ENCODE peak calls at places on chromosomes 5 and 9, in six cellular contexts. One of them, this sample, is unnamed.

GRCh38 chr9:119092125-119092524 is 277.1 kb downstream of the BRINP1 start:
- DNase-seq in ovary: no peak
- DNase-seq in left ventricle myocardium inferior: no peak
- DNase-seq in IMR-90: no peak
- DNase-seq in astrocyte: no peak
- DNase-seq in lung: no peak
- DNase-seq in this sample: no peak

GRCh38 chr5:1268666-1269065 is 26.2 kb downstream of the TERT start:
- DNase-seq in ovary: no peak
- DNase-seq in left ventricle myocardium inferior: no peak
- DNase-seq in IMR-90: no peak
- DNase-seq in astrocyte: no peak
- DNase-seq in lung: no peak
- DNase-seq in this sample: no peak

GRCh38 chr5:39264528-39264927 is 45.2 kb upstream of the FYB1 start:
- DNase-seq in ovary: no peak
- DNase-seq in left ventricle myocardium inferior: no peak
- DNase-seq in IMR-90: no peak
- DNase-seq in astrocyte: no peak
- DNase-seq in lung: no peak
- DNase-seq in this sample: no peak

GRCh38 chr9:89793551-89793950 is 188.7 kb downstream of the GADD45G start:
- DNase-seq in ovary: no peak
- DNase-seq in left ventricle myocardium inferior: no peak
- DNase-seq in IMR-90: no peak
- DNase-seq in astrocyte: no peak
- DNase-seq in lung: no peak
- DNase-seq in this sample: no peak

GRCh38 chr9:75933982-75934381 is 43.5 kb downstream of the PCSK5 start:
- DNase-seq in ovary: no peak
- DNase-seq in left ventricle myocardium inferior: no peak
- DNase-seq in IMR-90: no peak
- DNase-seq in astrocyte: no peak
- DNase-seq in lung: no peak
- DNase-seq in this sample: no peak

GRCh38 chr9:22097712-22098111 is 88.6 kb upstream of the CDKN2B start:
- DNase-seq in ovary: no peak
- DNase-seq in left ventricle myocardium inferior: no peak
- DNase-seq in IMR-90: peak; percentile 88
- DNase-seq in astrocyte: peak; percentile 94
- DNase-seq in lung: no peak
- DNase-seq in this sample: no peak

GRCh38 chr5:129820-130219 is 37.9 kb downstream of the PLEKHG4B start:
- DNase-seq in ovary: no peak
- DNase-seq in left ventricle myocardium inferior: no peak
- DNase-seq in IMR-90: peak; percentile 85
- DNase-seq in astrocyte: peak; percentile 93
- DNase-seq in lung: no peak
- DNase-seq in this sample: no peak

GRCh38 chr9:125241000-125241862 is at the start of gene HSPA5:
- DNase-seq in ovary: peak; percentile 100
- DNase-seq in left ventricle myocardium inferior: peak; percentile 100
- DNase-seq in IMR-90: peak; percentile 100
- DNase-seq in astrocyte: peak; percentile 99
- DNase-seq in lung: peak; percentile 100
- DNase-seq in this sample: peak; percentile 98

GRCh38 chr9:98572796-98573195 is 135.9 kb downstream of the GABBR2 start:
- DNase-seq in ovary: no peak
- DNase-seq in left ventricle myocardium inferior: no peak
- DNase-seq in IMR-90: no peak
- DNase-seq in astrocyte: no peak
- DNase-seq in lung: no peak
- DNase-seq in this sample: no peak

GRCh38 chr9:131393622-131394463 is at the start of gene PRRC2B:
- DNase-seq in ovary: peak; percentile 89
- DNase-seq in left ventricle myocardium inferior: peak; percentile 90
- DNase-seq in IMR-90: peak; percentile 62
- DNase-seq in astrocyte: no peak
- DNase-seq in lung: peak; percentile 85
- DNase-seq in this sample: peak; percentile 79

GRCh38 chr5:62093981-62094380 is 212.0 kb upstream of the KIF2A start:
- DNase-seq in ovary: no peak
- DNase-seq in left ventricle myocardium inferior: no peak
- DNase-seq in IMR-90: peak; percentile 7
- DNase-seq in astrocyte: peak; percentile 60
- DNase-seq in lung: peak; percentile 47
- DNase-seq in this sample: no peak

GRCh38 chr9:78973906-78974305 is 597.9 kb upstream of the TLE4 start:
- DNase-seq in ovary: no peak
- DNase-seq in left ventricle myocardium inferior: no peak
- DNase-seq in IMR-90: peak; percentile 79
- DNase-seq in astrocyte: peak; percentile 53
- DNase-seq in lung: no peak
- DNase-seq in this sample: no peak

GRCh38 chr5:34728236-34728635 is 72.1 kb downstream of the RAI14 start:
- DNase-seq in ovary: no peak
- DNase-seq in left ventricle myocardium inferior: no peak
- DNase-seq in IMR-90: no peak
- DNase-seq in astrocyte: no peak
- DNase-seq in lung: no peak
- DNase-seq in this sample: no peak

GRCh38 chr5:115986358-115986757 is 24.1 kb downstream of the LVRN start:
- DNase-seq in ovary: no peak
- DNase-seq in left ventricle myocardium inferior: no peak
- DNase-seq in IMR-90: peak; percentile 80
- DNase-seq in astrocyte: peak; percentile 83
- DNase-seq in lung: no peak
- DNase-seq in this sample: no peak

GRCh38 chr9:99269429-99269828 is 47.3 kb downstream of the SEC61B start:
- DNase-seq in ovary: no peak
- DNase-seq in left ventricle myocardium inferior: no peak
- DNase-seq in IMR-90: peak; percentile 85
- DNase-seq in astrocyte: peak; percentile 87
- DNase-seq in lung: no peak
- DNase-seq in this sample: no peak

GRCh38 chr5:28548856-28549255 is 1510.5 kb upstream of the CDH9 start:
- DNase-seq in ovary: no peak
- DNase-seq in left ventricle myocardium inferior: no peak
- DNase-seq in IMR-90: no peak
- DNase-seq in astrocyte: peak; percentile 14
- DNase-seq in lung: no peak
- DNase-seq in this sample: no peak

GRCh38 chr5:149872351-149873040 is 72.1 kb downstream of the PDE6A start:
- DNase-seq in ovary: no peak
- DNase-seq in left ventricle myocardium inferior: no peak
- DNase-seq in IMR-90: no peak
- DNase-seq in astrocyte: no peak
- DNase-seq in lung: no peak
- DNase-seq in this sample: no peak

GRCh38 chr9:108755979-108756378 is 99.8 kb downstream of the ACTL7B start:
- DNase-seq in ovary: no peak
- DNase-seq in left ventricle myocardium inferior: no peak
- DNase-seq in IMR-90: no peak
- DNase-seq in astrocyte: no peak
- DNase-seq in lung: no peak
- DNase-seq in this sample: no peak

GRCh38 chr5:137629646-137630045 is 106.2 kb downstream of the KLHL3 start:
- DNase-seq in ovary: no peak
- DNase-seq in left ventricle myocardium inferior: no peak
- DNase-seq in IMR-90: peak; percentile 63
- DNase-seq in astrocyte: peak; percentile 30
- DNase-seq in lung: peak; percentile 30
- DNase-seq in this sample: no peak

GRCh38 chr5:116574682-116575634 is at the start of gene SEMA6A:
- DNase-seq in ovary: peak; percentile 92
- DNase-seq in left ventricle myocardium inferior: peak; percentile 92
- DNase-seq in IMR-90: peak; percentile 75
- DNase-seq in astrocyte: peak; percentile 81
- DNase-seq in lung: peak; percentile 86
- DNase-seq in this sample: no peak

GRCh38 chr5:168765220-168766037 is 186.3 kb upstream of the PANK3 start:
- DNase-seq in ovary: no peak
- DNase-seq in left ventricle myocardium inferior: no peak
- DNase-seq in IMR-90: no peak
- DNase-seq in astrocyte: peak; percentile 16
- DNase-seq in lung: no peak
- DNase-seq in this sample: no peak

GRCh38 chr5:115875447-115875846 is 33.7 kb downstream of the AP3S1 start:
- DNase-seq in ovary: no peak
- DNase-seq in left ventricle myocardium inferior: no peak
- DNase-seq in IMR-90: no peak
- DNase-seq in astrocyte: no peak
- DNase-seq in lung: no peak
- DNase-seq in this sample: no peak

GRCh38 chr9:115267788-115268187 is 149.8 kb upstream of the TNC start:
- DNase-seq in ovary: no peak
- DNase-seq in left ventricle myocardium inferior: no peak
- DNase-seq in IMR-90: peak; percentile 54
- DNase-seq in astrocyte: no peak
- DNase-seq in lung: no peak
- DNase-seq in this sample: no peak

DNA sequence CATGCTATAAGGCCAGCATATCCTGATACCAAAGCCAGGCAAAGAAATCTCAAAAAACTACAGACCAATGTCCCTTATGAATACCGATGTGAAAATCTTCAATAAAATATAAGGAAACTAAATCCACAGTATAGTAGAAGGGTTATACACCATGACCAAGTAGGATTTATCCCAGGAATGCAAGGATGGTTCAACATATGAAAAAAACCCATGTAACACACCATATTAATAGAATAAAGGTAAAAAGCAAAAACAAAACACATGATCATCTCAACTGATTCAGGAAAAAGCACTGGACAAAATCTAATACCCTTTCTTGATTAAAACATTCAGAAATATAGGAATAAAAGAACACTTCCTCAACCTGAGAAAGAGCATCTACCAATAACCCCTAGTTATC is 6.1 kb downstream of the FBXL17 start:
- DNase-seq in ovary: no peak
- DNase-seq in left ventricle myocardium inferior: no peak
- DNase-seq in IMR-90: no peak
- DNase-seq in astrocyte: no peak
- DNase-seq in lung: no peak
- DNase-seq in this sample: no peak
- H3K9me3 ChIP-seq in ovary: peaks cover 3% of the 10 kb centered on the region
- H3K9me3 ChIP-seq in left ventricle myocardium inferior: peaks cover 51% of the 10 kb centered on the region
- H3K9me3 ChIP-seq in IMR-90: peaks cover 14% of the 10 kb centered on the region
- H3K9me3 ChIP-seq in astrocyte: peaks cover 3% of the 10 kb centered on the region
- H3K9me3 ChIP-seq in lung: no peaks in the 10 kb centered on the region
- H3K9me3 ChIP-seq in this sample: peaks cover 8% of the 10 kb centered on the region

GRCh38 chr9:40926404-40927259 is 201.8 kb downstream of the FOXD4L6 start:
- DNase-seq in ovary: no peak
- DNase-seq in left ventricle myocardium inferior: no peak
- DNase-seq in IMR-90: no peak
- DNase-seq in astrocyte: no peak
- DNase-seq in lung: no peak
- DNase-seq in this sample: no peak

GRCh38 chr9:40927851-40928802 is 200.4 kb downstream of the FOXD4L6 start:
- DNase-seq in ovary: no peak
- DNase-seq in left ventricle myocardium inferior: no peak
- DNase-seq in IMR-90: no peak
- DNase-seq in astrocyte: no peak
- DNase-seq in lung: no peak
- DNase-seq in this sample: no peak

GRCh38 chr9:40925149-40925548 is 203.3 kb downstream of the FOXD4L6 start:
- DNase-seq in ovary: no peak
- DNase-seq in left ventricle myocardium inferior: no peak
- DNase-seq in IMR-90: no peak
- DNase-seq in astrocyte: no peak
- DNase-seq in lung: no peak
- DNase-seq in this sample: no peak

DNA sequence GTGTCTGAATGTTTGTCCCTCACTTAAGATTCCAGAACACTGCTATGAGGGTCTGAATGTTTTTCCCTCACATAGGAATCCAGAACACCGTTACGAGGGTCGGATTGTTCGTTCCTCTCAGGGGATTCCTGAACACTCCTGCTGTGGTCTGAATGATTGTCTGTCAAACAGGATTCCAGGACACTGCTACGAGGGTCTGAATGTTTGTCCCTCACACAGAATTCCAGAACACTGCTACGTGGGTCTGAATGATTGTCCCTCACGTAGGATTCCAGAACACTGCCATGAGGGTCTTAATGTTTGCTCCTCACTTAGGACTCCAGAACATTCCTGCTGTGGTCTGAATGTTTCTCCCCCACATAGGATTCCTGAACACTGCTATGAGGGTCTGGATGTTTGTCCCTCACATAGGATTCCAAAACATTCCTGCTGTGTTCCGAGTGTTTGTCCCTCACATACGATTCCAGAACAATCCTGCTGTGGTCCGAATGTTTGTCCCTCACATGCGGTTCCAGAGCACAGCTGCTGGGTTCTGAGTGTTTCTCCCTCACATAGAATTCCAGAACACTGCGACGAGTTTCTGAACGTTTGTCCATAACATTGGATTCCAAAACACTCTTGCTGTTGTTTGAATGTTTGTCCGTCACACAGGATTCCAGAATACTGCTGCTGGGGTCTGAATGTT is 199.5 kb downstream of the FOXD4L6 start:
- DNase-seq in ovary: no peak
- DNase-seq in left ventricle myocardium inferior: no peak
- DNase-seq in IMR-90: no peak
- DNase-seq in astrocyte: no peak
- DNase-seq in lung: peak; percentile 27
- DNase-seq in this sample: no peak
- H3K9me3 ChIP-seq in ovary: peaks cover 52% of the 10 kb centered on the region
- H3K9me3 ChIP-seq in left ventricle myocardium inferior: peaks cover 92% of the 10 kb centered on the region
- H3K9me3 ChIP-seq in IMR-90: peaks cover 52% of the 10 kb centered on the region
- H3K9me3 ChIP-seq in astrocyte: peaks cover 41% of the 10 kb centered on the region
- H3K9me3 ChIP-seq in lung: peaks cover 30% of the 10 kb centered on the region
- H3K9me3 ChIP-seq in this sample: peaks cover 53% of the 10 kb centered on the region

GRCh38 chr5:150901446-150901845 is 3.3 kb downstream of the ZNF300 start:
- DNase-seq in ovary: no peak
- DNase-seq in left ventricle myocardium inferior: no peak
- DNase-seq in IMR-90: no peak
- DNase-seq in astrocyte: no peak
- DNase-seq in lung: no peak
- DNase-seq in this sample: no peak

GRCh38 chr5:150895431-150896428 is 9.1 kb downstream of the ZNF300 start:
- DNase-seq in ovary: no peak
- DNase-seq in left ventricle myocardium inferior: no peak
- DNase-seq in IMR-90: no peak
- DNase-seq in astrocyte: no peak
- DNase-seq in lung: no peak
- DNase-seq in this sample: no peak
- H3K9me3 ChIP-seq in ovary: peaks cover 33% of the 10 kb centered on the region
- H3K9me3 ChIP-seq in left ventricle myocardium inferior: peaks cover 100% of the 10 kb centered on the region
- H3K9me3 ChIP-seq in IMR-90: peaks cover 52% of the 10 kb centered on the region
- H3K9me3 ChIP-seq in astrocyte: peaks cover 62% of the 10 kb centered on the region
- H3K9me3 ChIP-seq in lung: peaks cover 59% of the 10 kb centered on the region
- H3K9me3 ChIP-seq in this sample: peaks cover 16% of the 10 kb centered on the region

DNA sequence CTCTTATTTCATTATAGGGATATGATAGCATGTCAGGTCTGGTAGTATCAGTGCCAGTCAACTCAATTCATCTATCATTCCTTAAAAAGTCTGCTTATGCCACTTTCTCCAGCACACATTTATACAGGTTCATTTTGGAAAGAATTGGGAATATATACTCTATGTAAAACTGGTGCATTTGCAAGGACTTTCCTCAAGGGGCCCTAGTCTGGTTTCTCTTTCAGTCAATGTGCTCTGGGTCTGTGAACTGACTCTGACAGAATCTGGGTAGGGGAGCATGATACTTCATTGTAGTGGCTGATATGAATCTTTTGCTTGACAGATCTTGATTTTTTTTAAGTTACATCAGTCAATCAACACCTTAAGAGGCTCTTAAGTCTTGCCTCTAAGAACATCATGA is 313.9 kb downstream of the HTR1A start:
- DNase-seq in ovary: no peak
- DNase-seq in left ventricle myocardium inferior: no peak
- DNase-seq in IMR-90: no peak
- DNase-seq in astrocyte: no peak
- DNase-seq in lung: no peak
- DNase-seq in this sample: no peak
- H3K9me3 ChIP-seq in ovary: no peaks in the 10 kb centered on the region
- H3K9me3 ChIP-seq in left ventricle myocardium inferior: peaks cover 5% of the 10 kb centered on the region
- H3K9me3 ChIP-seq in IMR-90: peaks cover 6% of the 10 kb centered on the region
- H3K9me3 ChIP-seq in astrocyte: no peaks in the 10 kb centered on the region
- H3K9me3 ChIP-seq in lung: no peaks in the 10 kb centered on the region
- H3K9me3 ChIP-seq in this sample: no peaks in the 10 kb centered on the region

This sample was measured in T-helper 17 cell.